ENCODE peak calls at places on chromosomes 16 and 17, in five cellular contexts. One of them, this sample, is unnamed.

GRCh38 chr16:14244344-14245010 is 173.4 kb downstream of the MRTFB start:
- DNase-seq in HT1080: no peak
- DNase-seq in CD4-positive, CD25-positive, alpha-beta regulatory T cell: no peak
- DNase-seq in germinal center: no peak
- DNase-seq in activated naive CD4-positive, alpha-beta T cell treated with anti-CD3 and anti-CD28 coated beads, Interleukin-2, amount 10 ng/mL, durations not matched to agents 7 days and 5 days: no peak
- DNase-seq in this sample: no peak

GRCh38 chr17:71885662-71886061 is 235.2 kb upstream of the SOX9 start:
- DNase-seq in CD4-positive, CD25-positive, alpha-beta regulatory T cell: no peak
- DNase-seq in germinal center: no peak
- DNase-seq in HT1080: no peak
- DNase-seq in activated naive CD4-positive, alpha-beta T cell treated with anti-CD3 and anti-CD28 coated beads, Interleukin-2, amount 10 ng/mL, durations not matched to agents 7 days and 5 days: no peak
- DNase-seq in this sample: no peak

GRCh38 chr16:55661842-55662479 is 6.2 kb downstream of the SLC6A2 start:
- DNase-seq in germinal center: no peak
- DNase-seq in activated naive CD4-positive, alpha-beta T cell treated with anti-CD3 and anti-CD28 coated beads, Interleukin-2, amount 10 ng/mL, durations not matched to agents 7 days and 5 days: no peak
- DNase-seq in CD4-positive, CD25-positive, alpha-beta regulatory T cell: no peak
- DNase-seq in HT1080: no peak
- DNase-seq in this sample: peak

GRCh38 chr17:39867891-39868553 is at the start of gene ZPBP2:
- DNase-seq in HT1080: no peak
- DNase-seq in CD4-positive, CD25-positive, alpha-beta regulatory T cell: peak
- DNase-seq in activated naive CD4-positive, alpha-beta T cell treated with anti-CD3 and anti-CD28 coated beads, Interleukin-2, amount 10 ng/mL, durations not matched to agents 7 days and 5 days: peak
- DNase-seq in germinal center: peak
- DNase-seq in this sample: no peak

GRCh38 chr16:55512941-55513340 is 4.1 kb downstream of the LPCAT2 start:
- DNase-seq in germinal center: no peak
- DNase-seq in HT1080: no peak
- DNase-seq in CD4-positive, CD25-positive, alpha-beta regulatory T cell: no peak
- DNase-seq in activated naive CD4-positive, alpha-beta T cell treated with anti-CD3 and anti-CD28 coated beads, Interleukin-2, amount 10 ng/mL, durations not matched to agents 7 days and 5 days: no peak
- DNase-seq in this sample: no peak

GRCh38 chr16:85984947-85985451 is 86.0 kb downstream of the IRF8 start:
- DNase-seq in activated naive CD4-positive, alpha-beta T cell treated with anti-CD3 and anti-CD28 coated beads, Interleukin-2, amount 10 ng/mL, durations not matched to agents 7 days and 5 days: no peak
- DNase-seq in germinal center: peak
- DNase-seq in HT1080: no peak
- DNase-seq in CD4-positive, CD25-positive, alpha-beta regulatory T cell: no peak
- DNase-seq in this sample: no peak

GRCh38 chr17:4631836-4632582 is 9.5 kb downstream of the ALOX15 start:
- DNase-seq in CD4-positive, CD25-positive, alpha-beta regulatory T cell: no peak
- DNase-seq in germinal center: no peak
- DNase-seq in activated naive CD4-positive, alpha-beta T cell treated with anti-CD3 and anti-CD28 coated beads, Interleukin-2, amount 10 ng/mL, durations not matched to agents 7 days and 5 days: no peak
- DNase-seq in HT1080: peak
- DNase-seq in this sample: no peak

GRCh38 chr17:19877546-19877945 is 9.8 kb upstream of the ULK2 start:
- DNase-seq in germinal center: no peak
- DNase-seq in activated naive CD4-positive, alpha-beta T cell treated with anti-CD3 and anti-CD28 coated beads, Interleukin-2, amount 10 ng/mL, durations not matched to agents 7 days and 5 days: no peak
- DNase-seq in HT1080: no peak
- DNase-seq in CD4-positive, CD25-positive, alpha-beta regulatory T cell: no peak
- DNase-seq in this sample: no peak

GRCh38 chr17:42684929-42685556 is 2.7 kb downstream of the CNTNAP1 start:
- DNase-seq in CD4-positive, CD25-positive, alpha-beta regulatory T cell: no peak
- DNase-seq in activated naive CD4-positive, alpha-beta T cell treated with anti-CD3 and anti-CD28 coated beads, Interleukin-2, amount 10 ng/mL, durations not matched to agents 7 days and 5 days: no peak
- DNase-seq in HT1080: no peak
- DNase-seq in germinal center: no peak
- DNase-seq in this sample: no peak

GRCh38 chr17:28379814-28380571 is 8.5 kb downstream of the SARM1 start:
- DNase-seq in activated naive CD4-positive, alpha-beta T cell treated with anti-CD3 and anti-CD28 coated beads, Interleukin-2, amount 10 ng/mL, durations not matched to agents 7 days and 5 days: no peak
- DNase-seq in HT1080: peak
- DNase-seq in CD4-positive, CD25-positive, alpha-beta regulatory T cell: no peak
- DNase-seq in germinal center: no peak
- DNase-seq in this sample: peak

GRCh38 chr17:13541032-13541480 is 60.7 kb downstream of the HS3ST3A1 start:
- DNase-seq in activated naive CD4-positive, alpha-beta T cell treated with anti-CD3 and anti-CD28 coated beads, Interleukin-2, amount 10 ng/mL, durations not matched to agents 7 days and 5 days: no peak
- DNase-seq in CD4-positive, CD25-positive, alpha-beta regulatory T cell: no peak
- DNase-seq in germinal center: no peak
- DNase-seq in HT1080: peak
- DNase-seq in this sample: peak

GRCh38 chr17:59387351-59388069 is 56.1 kb downstream of the YPEL2 start:
- DNase-seq in HT1080: no peak
- DNase-seq in germinal center: no peak
- DNase-seq in CD4-positive, CD25-positive, alpha-beta regulatory T cell: no peak
- DNase-seq in activated naive CD4-positive, alpha-beta T cell treated with anti-CD3 and anti-CD28 coated beads, Interleukin-2, amount 10 ng/mL, durations not matched to agents 7 days and 5 days: no peak
- DNase-seq in this sample: no peak

GRCh38 chr17:36641877-36642845 is 40.8 kb downstream of the MRM1 start:
- DNase-seq in activated naive CD4-positive, alpha-beta T cell treated with anti-CD3 and anti-CD28 coated beads, Interleukin-2, amount 10 ng/mL, durations not matched to agents 7 days and 5 days: peak
- DNase-seq in CD4-positive, CD25-positive, alpha-beta regulatory T cell: no peak
- DNase-seq in HT1080: no peak
- DNase-seq in germinal center: no peak
- DNase-seq in this sample: no peak